ENCODE peak calls at places on chromosomes 4 and X, in five cellular contexts. O, Y, J, G and X are unnamed samples.
A peak's percentile ranks its signal among the peaks of the same experiment; 100 is the strongest.

GRCh38 chr4:13430834-13431568 is 53.1 kb downstream of the RAB28 start:
- DNase-seq in O (no peak), Y (no peak), J (no peak), G (no peak), X (no peak)

GRCh38 chr4:87838207-87838606 is 5.4 kb downstream of the MEPE start:
- DNase-seq in O (no peak), Y (peak; percentile 22), J (no peak), G (no peak), X (no peak)

GRCh38 chr4:2937146-2937857 is 25.9 kb downstream of the NOP14 start:
- DNase-seq in O (peak; percentile 30), Y (peak; percentile 29), J (peak; percentile 66), G (no peak), X (no peak)

GRCh38 chrX:103453655-103454054 is 65.6 kb downstream of the RAB40A start:
- DNase-seq in O (no peak), Y (peak; percentile 59), J (no peak), G (no peak), X (no peak)

GRCh38 chr4:52477191-52477590 is 181.9 kb downstream of the USP46 start:
- DNase-seq in O (no peak), Y (no peak), J (no peak), G (peak; percentile 22), X (no peak)

GRCh38 chr4:118034061-118034785 is at the start of gene NDST3:
- DNase-seq in O (peak; percentile 26), Y (peak; percentile 75), J (no peak), G (peak; percentile 81), X (no peak)

GRCh38 chr4:180827193-180827592 is 1416.0 kb upstream of the TENM3 start:
- DNase-seq in O (peak; percentile 11), Y (no peak), J (no peak), G (no peak), X (no peak)

GRCh38 chrX:138026211-138026610 is 460.3 kb downstream of the ZIC3 start:
- DNase-seq in O (no peak), Y (peak; percentile 1), J (no peak), G (peak; percentile 27), X (no peak)

GRCh38 chr4:41822326-41822725 is 73.8 kb upstream of the PHOX2B start:
- DNase-seq in O (no peak), Y (no peak), J (no peak), G (peak; percentile 45), X (no peak)

GRCh38 chr4:2591189-2591588 is 54.7 kb downstream of the FAM193A start:
- DNase-seq in O (peak; percentile 48), Y (no peak), J (no peak), G (peak; percentile 54), X (no peak)

GRCh38 chrX:123682182-123682581 is 50.7 kb downstream of the THOC2 start:
- DNase-seq in O (no peak), Y (no peak), J (no peak), G (no peak), X (no peak)

GRCh38 chrX:10628906-10629305 is 8.5 kb upstream of the MID1 start:
- DNase-seq in O (no peak), Y (no peak), J (no peak), G (no peak), X (no peak)

GRCh38 chr4:48409203-48409602 is 67.9 kb downstream of the SLAIN2 start:
- DNase-seq in O (no peak), Y (no peak), J (no peak), G (no peak), X (no peak)

GRCh38 chrX:14347523-14347922 is 181.8 kb upstream of the GLRA2 start:
- DNase-seq in O (no peak), Y (no peak), J (no peak), G (no peak), X (no peak)

GRCh38 chrX:14344172-14344940 is 185.0 kb upstream of the GLRA2 start:
- DNase-seq in O (no peak), Y (no peak), J (no peak), G (no peak), X (no peak)
- TF ChIP-seq CTCF in O (no peak), Y (no peak), J (no peak), G (peak; percentile 38), X (no peak)

GRCh38 chrX:21658746-21659145 is 616 bp upstream of the KLHL34 start:
- DNase-seq in O (no peak), Y (no peak), J (no peak), G (no peak), X (no peak)

GRCh38 chrX:21658152-21658737 is at the start of gene KLHL34:
- DNase-seq in O (no peak), Y (no peak), J (no peak), G (peak; percentile 14), X (no peak)

GRCh38 chrX:21661316-21661715 is 3.2 kb upstream of the KLHL34 start:
- DNase-seq in O (no peak), Y (no peak), J (no peak), G (no peak), X (no peak)

GRCh38 chrX:21657318-21658151 is 595 bp downstream of the KLHL34 start:
- DNase-seq in O (no peak), Y (no peak), J (no peak), G (no peak), X (no peak)

DNA sequence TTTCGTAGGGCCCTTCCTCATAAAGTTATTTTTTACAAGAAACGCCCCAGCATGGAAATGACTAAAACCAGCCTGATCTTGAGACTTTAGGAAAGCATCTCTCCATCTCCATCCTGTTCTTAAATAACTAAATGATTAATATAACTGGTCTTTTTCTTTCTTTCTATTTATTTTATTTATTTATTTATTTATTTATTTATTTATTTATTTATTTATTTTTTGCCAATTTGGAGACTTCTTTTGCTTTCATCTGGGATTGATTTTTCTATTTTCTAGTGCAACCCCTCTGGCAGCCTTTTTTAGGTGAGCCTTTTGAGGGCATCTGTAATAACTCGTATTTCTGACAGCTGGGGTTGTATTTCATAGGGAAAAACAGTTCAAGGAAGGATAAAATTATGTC is 1.2 kb upstream of the KLHL34 start:
- DNase-seq in O (no peak), Y (no peak), J (no peak), G (no peak), X (no peak)
- H3K4me3 ChIP-seq in O (no peak overlapping the region), Y (no peak overlapping the region), J (no peak overlapping the region), G (no peak overlapping the region), X (no peak overlapping the region)

DNA sequence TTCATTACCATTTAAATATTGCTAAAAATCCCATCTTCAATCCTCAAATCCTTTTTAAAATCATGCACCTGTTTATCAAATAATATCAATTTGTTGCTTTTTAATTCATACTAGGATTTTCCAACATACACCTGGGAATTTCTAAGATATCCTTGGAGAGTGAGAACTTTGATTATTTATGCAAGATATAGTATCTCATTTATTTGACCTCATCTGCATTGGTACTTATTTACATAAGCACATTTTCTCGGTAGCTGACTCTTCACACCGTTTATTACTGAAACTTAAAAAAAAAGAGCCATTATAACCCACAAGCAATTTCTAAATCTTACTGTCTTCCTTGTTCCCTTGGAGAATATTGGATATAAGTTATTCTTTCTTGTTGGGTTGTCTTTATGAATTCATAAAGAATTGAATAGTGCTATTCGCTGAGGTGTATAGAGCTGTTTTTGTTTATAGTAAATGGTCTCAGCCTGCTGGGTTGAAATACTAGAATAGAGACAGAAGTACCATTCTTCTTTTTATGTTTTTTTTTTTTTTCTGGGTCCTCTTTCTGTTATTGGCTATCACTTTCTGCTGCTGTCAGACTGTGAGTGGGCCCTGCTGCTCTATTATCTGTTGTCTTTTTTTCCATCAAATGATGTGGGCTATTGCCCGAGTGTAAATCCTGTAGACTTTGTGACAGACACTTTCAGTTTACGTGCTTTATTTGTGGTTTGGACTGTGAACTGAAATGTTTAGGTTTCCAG is 2.9 kb downstream of the UGT8 start:
- DNase-seq in O (no peak), Y (no peak), J (no peak), G (no peak), X (no peak)
- TF ChIP-seq EP300 in O (no peak), Y (no peak), J (no peak), G (no peak), X (no peak)

GRCh38 chr4:159014896-159015295 is 88.0 kb upstream of the RAPGEF2 start:
- DNase-seq in O (no peak), Y (no peak), J (no peak), G (no peak), X (no peak)
- TF ChIP-seq CTCF in O (no peak), Y (no peak), J (no peak), G (no peak), X (no peak)

GRCh38 chr4:174170906-174171305 is 112.6 kb downstream of the FBXO8 start:
- DNase-seq in O (no peak), Y (no peak), J (no peak), G (no peak), X (no peak)
- H3K4me3 ChIP-seq in O (no peak overlapping the region), Y (no peak overlapping the region), J (no peak overlapping the region), G (no peak overlapping the region), X (no peak overlapping the region)

GRCh38 chr4:184684491-184685189 is 35.1 kb downstream of the PRIMPOL start:
- DNase-seq in O (no peak), Y (no peak), J (no peak), G (no peak), X (no peak)
- TF ChIP-seq EP300 in O (no peak), Y (no peak), J (no peak), G (no peak), X (no peak)

DNA sequence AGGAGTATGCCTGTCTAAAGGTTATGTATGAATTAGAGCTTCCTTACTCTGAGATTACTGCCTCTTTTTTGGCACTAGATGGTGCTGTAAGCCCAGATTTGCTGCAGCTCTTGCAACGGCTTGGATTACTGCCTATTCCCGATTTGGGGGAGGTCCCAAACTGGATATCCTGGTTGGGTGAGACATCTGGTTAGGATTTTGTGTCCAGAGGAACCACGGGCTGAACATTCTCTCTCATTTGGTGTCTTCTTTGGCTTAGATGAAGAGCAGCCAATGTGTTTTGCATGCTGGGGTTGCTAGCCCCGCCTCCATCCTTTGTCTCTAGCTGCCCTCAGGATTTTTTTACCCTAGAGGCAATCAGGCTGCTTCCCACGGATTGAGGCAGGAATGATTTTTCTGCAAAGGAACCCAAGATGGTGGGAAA is 31.9 kb downstream of the F8A1 start:
- DNase-seq in O (peak; percentile 50), Y (peak; percentile 74), J (peak; percentile 86), G (peak; percentile 65), X (no peak)
- TF ChIP-seq CTCF in O (no peak), Y (peak; percentile 86), J (no peak), G (peak; percentile 83), X (peak; percentile 57)